ENCODE peak calls at places on chromosomes 6 and 20, in nine cellular contexts. One of them, this sample, is unnamed.

GRCh38 chr6:121595646-121596045 is 160.2 kb downstream of the GJA1 start:
- DNase-seq in uterus: no peak
- DNase-seq in stimulated activated CD8-positive, alpha-beta memory T cell treated with anti-CD3 and anti-CD28 coated beads, Interleukin-12 subunit alpha, Interleukin-12 subunit beta, amount 100 ng/mL, for 1 hour: no peak
- DNase-seq in RKO: no peak
- DNase-seq in CD4-positive, alpha-beta memory T cell: no peak
- DNase-seq in nephron progenitor cell: no peak
- DNase-seq in HEK293T: no peak
- DNase-seq in fibroblast of pulmonary artery: no peak
- DNase-seq in NCI-H2029: no peak
- DNase-seq in this sample: no peak

GRCh38 chr6:90160013-90160412 is 136.6 kb downstream of the BACH2 start:
- DNase-seq in uterus: no peak
- DNase-seq in stimulated activated CD8-positive, alpha-beta memory T cell treated with anti-CD3 and anti-CD28 coated beads, Interleukin-12 subunit alpha, Interleukin-12 subunit beta, amount 100 ng/mL, for 1 hour: no peak
- DNase-seq in RKO: no peak
- DNase-seq in CD4-positive, alpha-beta memory T cell: no peak
- DNase-seq in nephron progenitor cell: no peak
- DNase-seq in HEK293T: no peak
- DNase-seq in fibroblast of pulmonary artery: no peak
- DNase-seq in NCI-H2029: no peak
- DNase-seq in this sample: no peak

GRCh38 chr6:128731249-128732165 is 151.4 kb upstream of the LAMA2 start:
- DNase-seq in uterus: no peak
- DNase-seq in stimulated activated CD8-positive, alpha-beta memory T cell treated with anti-CD3 and anti-CD28 coated beads, Interleukin-12 subunit alpha, Interleukin-12 subunit beta, amount 100 ng/mL, for 1 hour: no peak
- DNase-seq in RKO: peak; percentile 64
- DNase-seq in CD4-positive, alpha-beta memory T cell: no peak
- DNase-seq in nephron progenitor cell: peak; percentile 8
- DNase-seq in HEK293T: peak; percentile 56
- DNase-seq in fibroblast of pulmonary artery: peak; percentile 75
- DNase-seq in NCI-H2029: no peak
- DNase-seq in this sample: no peak

GRCh38 chr6:64217721-64218603 is 582.4 kb downstream of the PHF3 start:
- DNase-seq in uterus: no peak
- DNase-seq in stimulated activated CD8-positive, alpha-beta memory T cell treated with anti-CD3 and anti-CD28 coated beads, Interleukin-12 subunit alpha, Interleukin-12 subunit beta, amount 100 ng/mL, for 1 hour: no peak
- DNase-seq in RKO: no peak
- DNase-seq in CD4-positive, alpha-beta memory T cell: no peak
- DNase-seq in nephron progenitor cell: no peak
- DNase-seq in HEK293T: no peak
- DNase-seq in fibroblast of pulmonary artery: peak; percentile 67
- DNase-seq in NCI-H2029: no peak
- DNase-seq in this sample: no peak

GRCh38 chr6:22892452-22892851 is 323.1 kb downstream of the HDGFL1 start:
- DNase-seq in uterus: peak; percentile 20
- DNase-seq in stimulated activated CD8-positive, alpha-beta memory T cell treated with anti-CD3 and anti-CD28 coated beads, Interleukin-12 subunit alpha, Interleukin-12 subunit beta, amount 100 ng/mL, for 1 hour: no peak
- DNase-seq in RKO: peak; percentile 48
- DNase-seq in CD4-positive, alpha-beta memory T cell: no peak
- DNase-seq in nephron progenitor cell: no peak
- DNase-seq in HEK293T: no peak
- DNase-seq in fibroblast of pulmonary artery: peak; percentile 98
- DNase-seq in NCI-H2029: no peak
- DNase-seq in this sample: no peak

GRCh38 chr6:132684998-132685397 is 26.0 kb upstream of the TAAR1 start:
- DNase-seq in uterus: no peak
- DNase-seq in stimulated activated CD8-positive, alpha-beta memory T cell treated with anti-CD3 and anti-CD28 coated beads, Interleukin-12 subunit alpha, Interleukin-12 subunit beta, amount 100 ng/mL, for 1 hour: no peak
- DNase-seq in RKO: no peak
- DNase-seq in CD4-positive, alpha-beta memory T cell: no peak
- DNase-seq in nephron progenitor cell: no peak
- DNase-seq in HEK293T: no peak
- DNase-seq in fibroblast of pulmonary artery: no peak
- DNase-seq in NCI-H2029: no peak
- DNase-seq in this sample: no peak

GRCh38 chr20:266604-267562 is 9.4 kb downstream of the DEFB132 start:
- DNase-seq in uterus: peak; percentile 87
- DNase-seq in stimulated activated CD8-positive, alpha-beta memory T cell treated with anti-CD3 and anti-CD28 coated beads, Interleukin-12 subunit alpha, Interleukin-12 subunit beta, amount 100 ng/mL, for 1 hour: peak; percentile 83
- DNase-seq in RKO: peak; percentile 92
- DNase-seq in CD4-positive, alpha-beta memory T cell: peak; percentile 83
- DNase-seq in nephron progenitor cell: peak; percentile 97
- DNase-seq in HEK293T: peak; percentile 93
- DNase-seq in fibroblast of pulmonary artery: peak; percentile 81
- DNase-seq in NCI-H2029: peak; percentile 81
- DNase-seq in this sample: peak; percentile 86

GRCh38 chr6:151034825-151035781 is 169.6 kb downstream of the MTHFD1L start:
- DNase-seq in uterus: no peak
- DNase-seq in stimulated activated CD8-positive, alpha-beta memory T cell treated with anti-CD3 and anti-CD28 coated beads, Interleukin-12 subunit alpha, Interleukin-12 subunit beta, amount 100 ng/mL, for 1 hour: no peak
- DNase-seq in RKO: no peak
- DNase-seq in CD4-positive, alpha-beta memory T cell: no peak
- DNase-seq in nephron progenitor cell: no peak
- DNase-seq in HEK293T: no peak
- DNase-seq in fibroblast of pulmonary artery: no peak
- DNase-seq in NCI-H2029: no peak
- DNase-seq in this sample: no peak

GRCh38 chr20:49133571-49133970 is 54.6 kb downstream of the STAU1 start:
- DNase-seq in uterus: no peak
- DNase-seq in stimulated activated CD8-positive, alpha-beta memory T cell treated with anti-CD3 and anti-CD28 coated beads, Interleukin-12 subunit alpha, Interleukin-12 subunit beta, amount 100 ng/mL, for 1 hour: no peak
- DNase-seq in RKO: no peak
- DNase-seq in CD4-positive, alpha-beta memory T cell: no peak
- DNase-seq in nephron progenitor cell: no peak
- DNase-seq in HEK293T: no peak
- DNase-seq in fibroblast of pulmonary artery: no peak
- DNase-seq in NCI-H2029: no peak
- DNase-seq in this sample: no peak

GRCh38 chr20:45138451-45139300 is 14.4 kb upstream of the WFDC12 start:
- DNase-seq in uterus: no peak
- DNase-seq in stimulated activated CD8-positive, alpha-beta memory T cell treated with anti-CD3 and anti-CD28 coated beads, Interleukin-12 subunit alpha, Interleukin-12 subunit beta, amount 100 ng/mL, for 1 hour: peak; percentile 10
- DNase-seq in RKO: peak; percentile 38
- DNase-seq in CD4-positive, alpha-beta memory T cell: peak; percentile 5
- DNase-seq in nephron progenitor cell: peak; percentile 74
- DNase-seq in HEK293T: peak; percentile 69
- DNase-seq in fibroblast of pulmonary artery: peak; percentile 8
- DNase-seq in NCI-H2029: peak; percentile 37
- DNase-seq in this sample: peak; percentile 31

GRCh38 chr6:101758338-101758737 is 364.8 kb downstream of the GRIK2 start:
- DNase-seq in uterus: no peak
- DNase-seq in stimulated activated CD8-positive, alpha-beta memory T cell treated with anti-CD3 and anti-CD28 coated beads, Interleukin-12 subunit alpha, Interleukin-12 subunit beta, amount 100 ng/mL, for 1 hour: no peak
- DNase-seq in RKO: no peak
- DNase-seq in CD4-positive, alpha-beta memory T cell: no peak
- DNase-seq in nephron progenitor cell: no peak
- DNase-seq in HEK293T: no peak
- DNase-seq in fibroblast of pulmonary artery: no peak
- DNase-seq in NCI-H2029: no peak
- DNase-seq in this sample: no peak